ENCODE peak calls at places on chromosomes 11 and 22, in four cellular contexts. F is small intestine, J is IMR-90, P is prostate gland. K is an unnamed sample.

GRCh38 chr22:42375982-42376381 is 56.2 kb downstream of the NFAM1 start:
- DNase-seq in F (no peak), J (no peak), P (no peak), K (peak; percentile 35)

GRCh38 chr22:32949719-32950118 is 108.5 kb downstream of the SYN3 start:
- DNase-seq in F (no peak), J (no peak), P (no peak), K (no peak)

GRCh38 chr11:10861047-10861446 is 3.2 kb upstream of the ZBED5 start:
- DNase-seq in F (no peak), J (no peak), P (no peak), K (no peak)

GRCh38 chr11:86202013-86202336 is 42.6 kb upstream of the EED start:
- DNase-seq in F (no peak), J (no peak), P (no peak), K (no peak)

GRCh38 chr11:74282863-74283484 is 28.5 kb downstream of the P4HA3 start:
- DNase-seq in F (no peak), J (peak; percentile 28), P (no peak), K (no peak)

GRCh38 chr11:91489989-91490388 is 734.6 kb upstream of the FAT3 start:
- DNase-seq in F (no peak), J (no peak), P (no peak), K (no peak)

GRCh38 chr11:83151274-83151977 is 5.5 kb upstream of the PCF11 start:
- DNase-seq in F (peak; percentile 91), J (no peak), P (no peak), K (no peak)

GRCh38 chr11:45754746-45755145 is 50.2 kb upstream of the SLC35C1 start:
- DNase-seq in F (no peak), J (no peak), P (no peak), K (no peak)

GRCh38 chr11:88308576-88308975 is 29.0 kb downstream of the CTSC start:
- DNase-seq in F (no peak), J (no peak), P (no peak), K (no peak)

GRCh38 chr11:95230054-95231034 is 658 bp downstream of the SESN3 start:
- DNase-seq in F (peak; percentile 37), J (no peak), P (peak; percentile 14), K (no peak)

GRCh38 chr11:65390099-65390941 is 3.9 kb downstream of the FRMD8 start:
- DNase-seq in F (no peak), J (no peak), P (no peak), K (no peak)

GRCh38 chr22:21028277-21029251 is 3.8 kb downstream of the SLC7A4 start:
- DNase-seq in F (no peak), J (no peak), P (no peak), K (no peak)

GRCh38 chr11:122159173-122159701 is 43.2 kb upstream of the BLID start:
- DNase-seq in F (no peak), J (peak; percentile 65), P (no peak), K (no peak)

GRCh38 chr11:44607324-44607962 is 42.0 kb downstream of the CD82 start:
- DNase-seq in F (no peak), J (peak; percentile 52), P (no peak), K (no peak)

GRCh38 chr11:126265801-126266200 is 2.9 kb downstream of the SRPRA start:
- DNase-seq in F (peak; percentile 44), J (peak; percentile 11), P (no peak), K (no peak)

GRCh38 chr11:126347751-126348628 is 7.5 kb upstream of the ST3GAL4 start:
- DNase-seq in F (no peak), J (no peak), P (no peak), K (no peak)

GRCh38 chr11:20156876-20157613 is 3.2 kb downstream of the DBX1 start:
- DNase-seq in F (peak; percentile 7), J (no peak), P (no peak), K (no peak)

GRCh38 chr11:95508219-95508880 is 277.3 kb upstream of the SESN3 start:
- DNase-seq in F (no peak), J (no peak), P (no peak), K (no peak)

GRCh38 chr11:32829157-32829679 is 509 bp upstream of the PRRG4 start:
- DNase-seq in F (peak; percentile 62), J (no peak), P (no peak), K (no peak)

GRCh38 chr11:47451990-47452389 is 3.1 kb upstream of the RAPSN start:
- DNase-seq in F (no peak), J (no peak), P (no peak), K (no peak)

GRCh38 chr22:40426671-40427070 is 56.3 kb downstream of the SGSM3 start:
- DNase-seq in F (no peak), J (peak; percentile 88), P (no peak), K (no peak)

GRCh38 chr11:119906376-119906775 is 177.4 kb upstream of the NECTIN1 start:
- DNase-seq in F (peak; percentile 32), J (no peak), P (no peak), K (no peak)

GRCh38 chr22:19434829-19435580 is 2.7 kb downstream of the MRPL40 start:
- DNase-seq in F (no peak), J (no peak), P (no peak), K (no peak)

GRCh38 chr11:94648789-94649188 is 81.6 kb downstream of the PIWIL4 start:
- DNase-seq in F (no peak), J (no peak), P (no peak), K (no peak)

GRCh38 chr11:94417386-94417987 is 16.3 kb upstream of the GPR83 start:
- DNase-seq in F (peak; percentile 28), J (peak; percentile 59), P (no peak), K (no peak)

GRCh38 chr22:28001171-28001835 is 82.2 kb upstream of the PITPNB start:
- DNase-seq in F (no peak), J (no peak), P (no peak), K (no peak)

GRCh38 chr22:32333141-32333768 is 24.4 kb upstream of the RFPL3 start:
- DNase-seq in F (no peak), J (no peak), P (no peak), K (no peak)

GRCh38 chr11:126391970-126392637 is 36.6 kb downstream of the ST3GAL4 start:
- DNase-seq in F (no peak), J (no peak), P (no peak), K (no peak)

GRCh38 chr11:96472085-96472484 is 82.3 kb downstream of the JRKL start:
- DNase-seq in F (no peak), J (no peak), P (no peak), K (no peak)

GRCh38 chr11:12524865-12525264 is 147.5 kb downstream of the PARVA start:
- DNase-seq in F (no peak), J (no peak), P (no peak), K (peak; percentile 36)

GRCh38 chr22:28984482-28985158 is 77.0 kb downstream of the C22orf31 start:
- DNase-seq in F (no peak), J (no peak), P (no peak), K (no peak)

GRCh38 chr11:125943661-125944349 is 2.0 kb upstream of the VSIG10L2 start:
- DNase-seq in F (no peak), J (no peak), P (no peak), K (no peak)

GRCh38 chr11:64100345-64100744 is 64.6 kb downstream of the FLRT1 start:
- DNase-seq in F (no peak), J (no peak), P (no peak), K (no peak)

GRCh38 chr11:9092846-9093778 is 1.7 kb upstream of the SCUBE2 start:
- DNase-seq in F (no peak), J (no peak), P (peak; percentile 45), K (no peak)

GRCh38 chr11:45930951-45931563 is 8.6 kb downstream of the LARGE2 start:
- DNase-seq in F (no peak), J (no peak), P (peak; percentile 86), K (no peak)

GRCh38 chr11:92837595-92837994 is 131.9 kb upstream of the MTNR1B start:
- DNase-seq in F (no peak), J (no peak), P (no peak), K (no peak)

GRCh38 chr11:35096737-35097136 is 42.2 kb upstream of the CD44 start:
- DNase-seq in F (no peak), J (no peak), P (no peak), K (no peak)

GRCh38 chr11:35099278-35100018 is 39.5 kb upstream of the CD44 start:
- DNase-seq in F (no peak), J (peak; percentile 69), P (no peak), K (no peak)

GRCh38 chr11:35101223-35101622 is 37.7 kb upstream of the CD44 start:
- DNase-seq in F (no peak), J (no peak), P (no peak), K (no peak)

GRCh38 chr11:35098850-35099249 is 40.1 kb upstream of the CD44 start:
- DNase-seq in F (no peak), J (no peak), P (no peak), K (no peak)

GRCh38 chr11:35097814-35098213 is 41.2 kb upstream of the CD44 start:
- DNase-seq in F (no peak), J (no peak), P (no peak), K (no peak)
- H3K27ac ChIP-seq in F (no peak overlapping the region), J (peak overlapping the region; percentile 13), P (no peak overlapping the region), K (peak overlapping the region; percentile 13)

GRCh38 chr11:114134870-114135269 is 75.4 kb downstream of the ZBTB16 start:
- DNase-seq in F (no peak), J (peak; percentile 5), P (no peak), K (no peak)

GRCh38 chr11:114132944-114133394 is 73.5 kb downstream of the ZBTB16 start:
- DNase-seq in F (no peak), J (no peak), P (peak; percentile 42), K (no peak)

GRCh38 chr11:114131366-114131963 is 72.0 kb downstream of the ZBTB16 start:
- DNase-seq in F (no peak), J (no peak), P (no peak), K (no peak)

GRCh38 chr11:114133548-114134329 is 74.2 kb downstream of the ZBTB16 start:
- DNase-seq in F (no peak), J (no peak), P (peak; percentile 39), K (no peak)

GRCh38 chr11:114132427-114132826 is 72.9 kb downstream of the ZBTB16 start:
- DNase-seq in F (no peak), J (no peak), P (no peak), K (no peak)
- H3K4me1 ChIP-seq in F (peaks cover 2% of the 10 kb centered on the region), J (no peaks in the 10 kb centered on the region), P (peaks cover 51% of the 10 kb centered on the region), K (peaks cover 100% of the 10 kb centered on the region)

DNA sequence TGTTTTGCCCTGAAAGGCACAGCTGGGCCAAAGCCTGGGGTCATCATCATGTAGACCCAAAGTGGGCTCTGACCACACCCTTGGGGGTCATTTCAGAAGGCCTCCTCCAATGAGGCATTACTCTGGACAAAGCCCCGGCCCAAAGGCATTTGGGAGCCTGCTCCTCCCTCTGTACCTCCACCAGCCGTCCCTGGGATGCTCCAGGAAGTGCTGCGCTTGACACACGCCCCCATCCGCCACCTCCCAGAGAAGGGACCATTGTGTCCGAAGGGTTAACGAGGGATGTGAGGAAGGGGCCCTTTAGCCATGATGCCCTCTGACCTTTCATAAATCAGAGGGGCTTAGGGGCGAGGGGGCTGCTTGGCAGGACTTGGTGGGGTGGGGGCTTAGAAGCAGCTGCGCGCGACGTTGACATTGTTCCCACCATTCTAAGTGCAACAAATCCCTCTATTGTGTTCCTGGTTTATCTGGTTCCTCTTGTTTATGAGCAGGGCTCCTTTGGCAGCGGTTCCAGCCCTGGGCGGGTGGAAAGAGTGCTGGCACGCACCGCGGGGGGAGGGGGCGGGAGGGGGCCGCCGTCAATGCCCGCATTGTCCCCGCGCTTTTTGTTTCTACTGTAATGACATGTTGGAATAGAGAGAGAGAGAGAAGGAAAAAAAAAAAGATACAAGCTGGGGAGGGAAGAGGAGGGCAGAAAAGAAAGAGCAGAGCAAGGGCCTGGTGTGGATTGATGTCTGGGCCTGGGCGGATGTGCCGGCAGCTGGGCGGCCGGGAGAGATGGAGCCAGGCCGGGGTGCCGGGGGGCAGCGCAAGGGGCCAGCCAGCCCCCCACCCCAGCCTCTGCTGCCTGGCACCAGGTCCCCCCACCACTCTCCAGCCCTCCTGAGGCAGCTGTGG is 32.1 kb upstream of the SOX10 start:
- DNase-seq in F (peak; percentile 14), J (peak; percentile 58), P (peak; percentile 86), K (peak; percentile 39)
- H3K4me3 ChIP-seq in F (no peak overlapping the region), J (no peak overlapping the region), P (peak overlapping the region; percentile 9), K (no peak overlapping the region)

GRCh38 chr22:50528682-50529415 is 963 bp downstream of the TYMP start:
- DNase-seq in F (peak; percentile 21), J (no peak), P (no peak), K (no peak)
- H3K27ac ChIP-seq in F (peak overlapping the region; percentile 100), J (no peak overlapping the region), P (peak overlapping the region; percentile 83), K (peak overlapping the region; percentile 86)

K was measured in heart right ventricle.